ENCODE peak calls at places on chromosomes 3 and 15, in eight cellular contexts. One of them, this sample, is unnamed.

GRCh38 chr3:25035511-25035910 is 392.6 kb upstream of the RARB start:
- DNase-seq in neural crest cell: no peak
- DNase-seq in A549: peak
- DNase-seq in right atrium auricular region: no peak
- DNase-seq in AG04450: no peak
- DNase-seq in mucosa of descending colon: no peak
- DNase-seq in cardiac fibroblast: peak
- DNase-seq in GM12864: no peak
- DNase-seq in this sample: no peak

GRCh38 chr3:157530637-157531300 is 27.6 kb upstream of the VEPH1 start:
- DNase-seq in neural crest cell: no peak
- DNase-seq in A549: no peak
- DNase-seq in right atrium auricular region: no peak
- DNase-seq in AG04450: no peak
- DNase-seq in mucosa of descending colon: no peak
- DNase-seq in cardiac fibroblast: peak
- DNase-seq in GM12864: no peak
- DNase-seq in this sample: no peak

GRCh38 chr3:98005438-98005837 is 29.7 kb downstream of the GABRR3 start:
- DNase-seq in neural crest cell: no peak
- DNase-seq in A549: no peak
- DNase-seq in right atrium auricular region: no peak
- DNase-seq in AG04450: no peak
- DNase-seq in mucosa of descending colon: no peak
- DNase-seq in cardiac fibroblast: no peak
- DNase-seq in GM12864: no peak
- DNase-seq in this sample: no peak

GRCh38 chr3:172231318-172231901 is 192.0 kb downstream of the FNDC3B start:
- DNase-seq in neural crest cell: no peak
- DNase-seq in A549: no peak
- DNase-seq in right atrium auricular region: no peak
- DNase-seq in AG04450: no peak
- DNase-seq in mucosa of descending colon: no peak
- DNase-seq in cardiac fibroblast: no peak
- DNase-seq in GM12864: no peak
- DNase-seq in this sample: no peak

GRCh38 chr15:37260255-37260654 is 159.9 kb upstream of the MEIS2 start:
- DNase-seq in neural crest cell: no peak
- DNase-seq in A549: no peak
- DNase-seq in right atrium auricular region: no peak
- DNase-seq in AG04450: no peak
- DNase-seq in mucosa of descending colon: no peak
- DNase-seq in cardiac fibroblast: no peak
- DNase-seq in GM12864: no peak
- DNase-seq in this sample: no peak

GRCh38 chr15:93038064-93038705 is 50.8 kb downstream of the RGMA start:
- DNase-seq in neural crest cell: no peak
- DNase-seq in A549: no peak
- DNase-seq in right atrium auricular region: no peak
- DNase-seq in AG04450: no peak
- DNase-seq in mucosa of descending colon: no peak
- DNase-seq in cardiac fibroblast: no peak
- DNase-seq in GM12864: no peak
- DNase-seq in this sample: no peak

GRCh38 chr15:67923647-67923971 is 83.8 kb upstream of the RNU6-1 start:
- DNase-seq in neural crest cell: no peak
- DNase-seq in A549: no peak
- DNase-seq in right atrium auricular region: no peak
- DNase-seq in AG04450: no peak
- DNase-seq in mucosa of descending colon: no peak
- DNase-seq in cardiac fibroblast: peak
- DNase-seq in GM12864: no peak
- DNase-seq in this sample: no peak

GRCh38 chr3:163547045-163547692 is 1531.1 kb downstream of the SI start:
- DNase-seq in neural crest cell: no peak
- DNase-seq in A549: no peak
- DNase-seq in right atrium auricular region: no peak
- DNase-seq in AG04450: no peak
- DNase-seq in mucosa of descending colon: no peak
- DNase-seq in cardiac fibroblast: no peak
- DNase-seq in GM12864: no peak
- DNase-seq in this sample: no peak

GRCh38 chr15:64146041-64146440 is 5.5 kb upstream of the SNX22 start:
- DNase-seq in neural crest cell: no peak
- DNase-seq in A549: no peak
- DNase-seq in right atrium auricular region: no peak
- DNase-seq in AG04450: no peak
- DNase-seq in mucosa of descending colon: no peak
- DNase-seq in cardiac fibroblast: no peak
- DNase-seq in GM12864: no peak
- DNase-seq in this sample: no peak

GRCh38 chr3:48847053-48847585 is 555 bp downstream of the PRKAR2A start:
- DNase-seq in neural crest cell: peak
- DNase-seq in A549: peak
- DNase-seq in right atrium auricular region: peak
- DNase-seq in AG04450: no peak
- DNase-seq in mucosa of descending colon: peak
- DNase-seq in cardiac fibroblast: peak
- DNase-seq in GM12864: no peak
- DNase-seq in this sample: peak

GRCh38 chr3:171088984-171089754 is 62.6 kb upstream of the SLC2A2 start:
- DNase-seq in neural crest cell: no peak
- DNase-seq in A549: peak
- DNase-seq in right atrium auricular region: no peak
- DNase-seq in AG04450: peak
- DNase-seq in mucosa of descending colon: no peak
- DNase-seq in cardiac fibroblast: peak
- DNase-seq in GM12864: no peak
- DNase-seq in this sample: no peak

GRCh38 chr3:139794469-139795265 is 116.9 kb upstream of the NMNAT3 start:
- DNase-seq in neural crest cell: no peak
- DNase-seq in A549: no peak
- DNase-seq in right atrium auricular region: no peak
- DNase-seq in AG04450: no peak
- DNase-seq in mucosa of descending colon: no peak
- DNase-seq in cardiac fibroblast: no peak
- DNase-seq in GM12864: no peak
- DNase-seq in this sample: no peak

GRCh38 chr3:168049366-168049974 is 46.3 kb downstream of the GOLIM4 start:
- DNase-seq in neural crest cell: no peak
- DNase-seq in A549: no peak
- DNase-seq in right atrium auricular region: no peak
- DNase-seq in AG04450: peak
- DNase-seq in mucosa of descending colon: no peak
- DNase-seq in cardiac fibroblast: peak
- DNase-seq in GM12864: no peak
- DNase-seq in this sample: no peak

GRCh38 chr15:71275566-71276354 is 160.5 kb downstream of the THSD4 start:
- DNase-seq in neural crest cell: no peak
- DNase-seq in A549: no peak
- DNase-seq in right atrium auricular region: no peak
- DNase-seq in AG04450: no peak
- DNase-seq in mucosa of descending colon: no peak
- DNase-seq in cardiac fibroblast: no peak
- DNase-seq in GM12864: no peak
- DNase-seq in this sample: no peak

GRCh38 chr15:34376856-34377255 is 9.9 kb upstream of the LPCAT4 start:
- DNase-seq in neural crest cell: no peak
- DNase-seq in A549: no peak
- DNase-seq in right atrium auricular region: no peak
- DNase-seq in AG04450: no peak
- DNase-seq in mucosa of descending colon: no peak
- DNase-seq in cardiac fibroblast: no peak
- DNase-seq in GM12864: no peak
- DNase-seq in this sample: no peak

GRCh38 chr3:128170866-128171516 is 17.7 kb downstream of the EEFSEC start:
- DNase-seq in neural crest cell: peak
- DNase-seq in A549: peak
- DNase-seq in right atrium auricular region: peak
- DNase-seq in AG04450: peak
- DNase-seq in mucosa of descending colon: peak
- DNase-seq in cardiac fibroblast: peak
- DNase-seq in GM12864: no peak
- DNase-seq in this sample: no peak

GRCh38 chr3:193800138-193801043 is 207.4 kb downstream of the OPA1 start:
- DNase-seq in neural crest cell: no peak
- DNase-seq in A549: no peak
- DNase-seq in right atrium auricular region: no peak
- DNase-seq in AG04450: no peak
- DNase-seq in mucosa of descending colon: no peak
- DNase-seq in cardiac fibroblast: no peak
- DNase-seq in GM12864: no peak
- DNase-seq in this sample: no peak

GRCh38 chr15:43516185-43516584 is 1.2 kb upstream of the MAP1A start:
- DNase-seq in neural crest cell: no peak
- DNase-seq in A549: no peak
- DNase-seq in right atrium auricular region: peak
- DNase-seq in AG04450: no peak
- DNase-seq in mucosa of descending colon: no peak
- DNase-seq in cardiac fibroblast: peak
- DNase-seq in GM12864: no peak
- DNase-seq in this sample: no peak

GRCh38 chr15:43513550-43513949 is 3.9 kb upstream of the MAP1A start:
- DNase-seq in neural crest cell: no peak
- DNase-seq in A549: no peak
- DNase-seq in right atrium auricular region: no peak
- DNase-seq in AG04450: no peak
- DNase-seq in mucosa of descending colon: no peak
- DNase-seq in cardiac fibroblast: no peak
- DNase-seq in GM12864: no peak
- DNase-seq in this sample: no peak

GRCh38 chr15:43515731-43516130 is 1.7 kb upstream of the MAP1A start:
- DNase-seq in neural crest cell: no peak
- DNase-seq in A549: no peak
- DNase-seq in right atrium auricular region: peak
- DNase-seq in AG04450: no peak
- DNase-seq in mucosa of descending colon: no peak
- DNase-seq in cardiac fibroblast: no peak
- DNase-seq in GM12864: no peak
- DNase-seq in this sample: no peak

GRCh38 chr15:43516801-43517353 is 531 bp upstream of the MAP1A start:
- DNase-seq in neural crest cell: no peak
- DNase-seq in A549: no peak
- DNase-seq in right atrium auricular region: peak
- DNase-seq in AG04450: no peak
- DNase-seq in mucosa of descending colon: no peak
- DNase-seq in cardiac fibroblast: peak
- DNase-seq in GM12864: no peak
- DNase-seq in this sample: no peak

GRCh38 chr15:43514241-43515057 is 3.0 kb upstream of the MAP1A start:
- DNase-seq in neural crest cell: peak
- DNase-seq in A549: no peak
- DNase-seq in right atrium auricular region: peak
- DNase-seq in AG04450: no peak
- DNase-seq in mucosa of descending colon: no peak
- DNase-seq in cardiac fibroblast: peak
- DNase-seq in GM12864: no peak
- DNase-seq in this sample: no peak
- TF ChIP-seq CTCF in neural crest cell: peak
- TF ChIP-seq CTCF in A549: peak
- TF ChIP-seq CTCF in right atrium auricular region: peak
- TF ChIP-seq CTCF in AG04450: peak
- TF ChIP-seq CTCF in mucosa of descending colon: no peak
- TF ChIP-seq CTCF in cardiac fibroblast: peak
- TF ChIP-seq CTCF in GM12864: peak
- TF ChIP-seq CTCF in this sample: no peak

DNA sequence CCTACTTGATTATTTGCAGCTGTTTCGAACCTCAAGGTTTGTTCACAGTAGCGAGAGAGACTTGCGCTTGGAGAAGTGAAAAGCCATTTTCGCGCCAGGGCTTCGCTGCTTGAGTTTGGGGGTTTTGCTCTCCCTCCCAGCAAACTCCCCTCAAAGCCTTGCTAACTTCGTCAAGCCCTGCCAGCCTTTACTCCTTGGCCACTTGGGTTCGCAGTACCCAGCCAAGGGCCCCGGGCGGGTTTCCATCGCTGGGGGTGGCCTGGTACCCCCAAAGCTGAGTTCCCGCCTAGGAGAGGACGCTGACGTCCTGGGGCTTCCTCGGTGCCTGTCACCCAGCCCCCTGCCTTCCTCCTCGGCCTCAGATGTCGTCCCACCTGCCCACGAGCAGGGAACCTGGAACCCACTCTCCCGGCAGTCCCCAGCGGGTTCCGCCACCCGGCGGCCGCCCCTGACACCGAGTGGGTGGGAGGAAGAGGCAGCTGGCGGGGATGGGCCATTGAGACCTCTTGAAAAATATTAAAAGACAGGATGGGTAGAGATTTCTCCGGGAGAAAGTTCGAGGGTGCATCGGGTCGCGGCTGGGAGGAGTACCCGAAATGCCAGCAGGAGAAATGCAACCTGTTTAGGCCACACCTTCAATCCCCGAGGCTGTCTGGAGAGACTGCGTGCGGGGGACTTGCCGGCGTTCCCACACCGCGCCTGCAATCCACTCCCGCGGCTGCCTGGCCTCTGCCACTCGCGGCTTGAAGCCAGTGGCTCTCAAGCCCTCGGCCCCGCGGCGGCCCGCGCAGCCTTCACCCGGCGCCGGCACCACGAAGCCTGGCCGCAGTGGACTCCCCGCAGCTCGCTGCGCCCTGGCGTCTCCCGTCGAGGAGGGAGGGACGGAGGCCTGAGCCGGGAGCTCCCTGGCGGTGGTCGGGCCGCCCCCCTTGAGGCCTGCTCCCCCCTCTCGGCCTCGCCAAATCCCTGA is 8.8 kb upstream of the NR2F2 start:
- DNase-seq in neural crest cell: peak
- DNase-seq in A549: no peak
- DNase-seq in right atrium auricular region: peak
- DNase-seq in AG04450: no peak
- DNase-seq in mucosa of descending colon: no peak
- DNase-seq in cardiac fibroblast: peak
- DNase-seq in GM12864: no peak
- DNase-seq in this sample: no peak
- TF ChIP-seq CTCF in neural crest cell: no peak
- TF ChIP-seq CTCF in A549: no peak
- TF ChIP-seq CTCF in right atrium auricular region: no peak
- TF ChIP-seq CTCF in AG04450: no peak
- TF ChIP-seq CTCF in mucosa of descending colon: no peak
- TF ChIP-seq CTCF in cardiac fibroblast: peak
- TF ChIP-seq CTCF in GM12864: no peak
- TF ChIP-seq CTCF in this sample: no peak

DNA sequence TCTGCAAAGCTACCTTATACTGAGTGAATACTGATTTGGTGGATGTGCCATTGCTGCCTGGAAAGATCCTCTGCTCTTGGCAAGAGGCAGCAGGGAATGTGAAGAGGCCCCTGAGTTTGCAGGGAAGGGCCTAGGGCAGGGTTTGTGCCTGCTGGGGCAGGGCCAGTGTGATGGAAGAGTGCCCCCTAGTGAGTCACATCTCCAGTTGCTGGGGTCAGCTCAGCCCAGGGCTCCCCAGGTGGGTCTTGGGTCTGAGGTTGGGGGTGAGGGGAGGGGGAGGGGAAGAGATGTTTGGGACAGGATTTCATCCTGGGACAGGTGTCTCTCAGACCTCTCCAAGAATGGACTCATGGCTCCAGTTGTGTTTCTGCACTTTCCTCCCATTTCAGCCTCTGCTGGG is 4.1 kb upstream of the AMOTL2 start:
- DNase-seq in neural crest cell: no peak
- DNase-seq in A549: no peak
- DNase-seq in right atrium auricular region: peak
- DNase-seq in AG04450: no peak
- DNase-seq in mucosa of descending colon: peak
- DNase-seq in cardiac fibroblast: peak
- DNase-seq in GM12864: no peak
- DNase-seq in this sample: no peak
- TF ChIP-seq CTCF in neural crest cell: peak
- TF ChIP-seq CTCF in A549: peak
- TF ChIP-seq CTCF in right atrium auricular region: no peak
- TF ChIP-seq CTCF in AG04450: no peak
- TF ChIP-seq CTCF in mucosa of descending colon: peak
- TF ChIP-seq CTCF in cardiac fibroblast: peak
- TF ChIP-seq CTCF in GM12864: peak
- TF ChIP-seq CTCF in this sample: no peak

GRCh38 chr3:165254812-165255211 is 58.6 kb upstream of the SLITRK3 start:
- DNase-seq in neural crest cell: no peak
- DNase-seq in A549: peak
- DNase-seq in right atrium auricular region: no peak
- DNase-seq in AG04450: no peak
- DNase-seq in mucosa of descending colon: no peak
- DNase-seq in cardiac fibroblast: peak
- DNase-seq in GM12864: no peak
- DNase-seq in this sample: no peak
- TF ChIP-seq CTCF in neural crest cell: peak
- TF ChIP-seq CTCF in A549: peak
- TF ChIP-seq CTCF in right atrium auricular region: no peak
- TF ChIP-seq CTCF in AG04450: no peak
- TF ChIP-seq CTCF in mucosa of descending colon: no peak
- TF ChIP-seq CTCF in cardiac fibroblast: no peak
- TF ChIP-seq CTCF in GM12864: no peak
- TF ChIP-seq CTCF in this sample: no peak

This sample was measured in activated B cell treated with CpG ODN at 0.5 μM for 24 hours.